ENCODE peak calls at places on chromosomes 6 and 20, in five cellular contexts. One of them, this sample, is unnamed.

GRCh38 chr6:12751694-12752304 is 35.2 kb downstream of the PHACTR1 start:
- DNase-seq in cardiac fibroblast: peak
- DNase-seq in HFF-Myc: peak
- DNase-seq in heart right ventricle: peak
- DNase-seq in left ventricle myocardium inferior: peak
- DNase-seq in this sample: peak

GRCh38 chr6:1363298-1363697 is 26.1 kb upstream of the FOXF2 start:
- DNase-seq in cardiac fibroblast: no peak
- DNase-seq in left ventricle myocardium inferior: no peak
- DNase-seq in HFF-Myc: no peak
- DNase-seq in heart right ventricle: no peak
- DNase-seq in this sample: no peak

GRCh38 chr6:11241793-11242201 is 9.3 kb upstream of the NEDD9 start:
- DNase-seq in heart right ventricle: peak
- DNase-seq in HFF-Myc: no peak
- DNase-seq in left ventricle myocardium inferior: peak
- DNase-seq in cardiac fibroblast: peak
- DNase-seq in this sample: no peak

GRCh38 chr20:25269057-25269832 is 21.4 kb downstream of the PYGB start:
- DNase-seq in cardiac fibroblast: no peak
- DNase-seq in left ventricle myocardium inferior: no peak
- DNase-seq in HFF-Myc: no peak
- DNase-seq in heart right ventricle: no peak
- DNase-seq in this sample: no peak

GRCh38 chr20:58171796-58172425 is 56.5 kb downstream of the ANKRD60 start:
- DNase-seq in cardiac fibroblast: no peak
- DNase-seq in HFF-Myc: no peak
- DNase-seq in heart right ventricle: no peak
- DNase-seq in left ventricle myocardium inferior: no peak
- DNase-seq in this sample: no peak

GRCh38 chr6:80335061-80335660 is 228.7 kb downstream of the BCKDHB start:
- DNase-seq in left ventricle myocardium inferior: no peak
- DNase-seq in HFF-Myc: no peak
- DNase-seq in cardiac fibroblast: peak
- DNase-seq in heart right ventricle: no peak
- DNase-seq in this sample: no peak

GRCh38 chr20:39913274-39913673 is 775.8 kb downstream of the MAFB start:
- DNase-seq in cardiac fibroblast: no peak
- DNase-seq in left ventricle myocardium inferior: no peak
- DNase-seq in HFF-Myc: no peak
- DNase-seq in heart right ventricle: no peak
- DNase-seq in this sample: no peak

GRCh38 chr20:7226156-7226555 is 458.7 kb downstream of the BMP2 start:
- DNase-seq in cardiac fibroblast: no peak
- DNase-seq in HFF-Myc: no peak
- DNase-seq in heart right ventricle: no peak
- DNase-seq in left ventricle myocardium inferior: no peak
- DNase-seq in this sample: no peak

GRCh38 chr6:4687989-4688947 is 87.9 kb upstream of the CDYL start:
- DNase-seq in left ventricle myocardium inferior: no peak
- DNase-seq in HFF-Myc: no peak
- DNase-seq in cardiac fibroblast: peak
- DNase-seq in heart right ventricle: no peak
- DNase-seq in this sample: peak

GRCh38 chr6:125611573-125612399 is 137.6 kb upstream of the HEY2 start:
- DNase-seq in heart right ventricle: no peak
- DNase-seq in left ventricle myocardium inferior: no peak
- DNase-seq in HFF-Myc: no peak
- DNase-seq in cardiac fibroblast: peak
- DNase-seq in this sample: no peak

GRCh38 chr6:19851273-19852089 is 14.3 kb downstream of the ID4 start:
- DNase-seq in cardiac fibroblast: peak
- DNase-seq in heart right ventricle: no peak
- DNase-seq in left ventricle myocardium inferior: no peak
- DNase-seq in HFF-Myc: peak
- DNase-seq in this sample: peak

GRCh38 chr6:26183581-26184408 is 96.6 kb downstream of the HFE start:
- DNase-seq in heart right ventricle: peak
- DNase-seq in left ventricle myocardium inferior: peak
- DNase-seq in HFF-Myc: peak
- DNase-seq in cardiac fibroblast: peak
- DNase-seq in this sample: peak

GRCh38 chr6:16205377-16206144 is 32.8 kb upstream of the GMPR start:
- DNase-seq in HFF-Myc: peak
- DNase-seq in left ventricle myocardium inferior: no peak
- DNase-seq in cardiac fibroblast: peak
- DNase-seq in heart right ventricle: no peak
- DNase-seq in this sample: peak

GRCh38 chr6:10719386-10720228 is 3.3 kb upstream of the TMEM14C start:
- DNase-seq in left ventricle myocardium inferior: peak
- DNase-seq in heart right ventricle: peak
- DNase-seq in cardiac fibroblast: peak
- DNase-seq in HFF-Myc: no peak
- DNase-seq in this sample: no peak

GRCh38 chr20:53269380-53269779 is 297.2 kb downstream of the TSHZ2 start:
- DNase-seq in heart right ventricle: no peak
- DNase-seq in HFF-Myc: no peak
- DNase-seq in left ventricle myocardium inferior: no peak
- DNase-seq in cardiac fibroblast: no peak
- DNase-seq in this sample: no peak

GRCh38 chr6:148915889-148916288 is 169.1 kb downstream of the UST start:
- DNase-seq in left ventricle myocardium inferior: no peak
- DNase-seq in heart right ventricle: no peak
- DNase-seq in HFF-Myc: no peak
- DNase-seq in cardiac fibroblast: no peak
- DNase-seq in this sample: no peak

GRCh38 chr6:35031611-35032529 is 109.3 kb downstream of the TCP11 start:
- DNase-seq in heart right ventricle: no peak
- DNase-seq in left ventricle myocardium inferior: no peak
- DNase-seq in cardiac fibroblast: no peak
- DNase-seq in HFF-Myc: no peak
- DNase-seq in this sample: no peak

GRCh38 chr6:124199226-124199625 is 395.6 kb downstream of the NKAIN2 start:
- DNase-seq in cardiac fibroblast: no peak
- DNase-seq in HFF-Myc: no peak
- DNase-seq in left ventricle myocardium inferior: no peak
- DNase-seq in heart right ventricle: no peak
- DNase-seq in this sample: no peak

GRCh38 chr6:45586216-45587171 is 208.8 kb upstream of the SUPT3H start:
- DNase-seq in cardiac fibroblast: no peak
- DNase-seq in left ventricle myocardium inferior: no peak
- DNase-seq in heart right ventricle: no peak
- DNase-seq in HFF-Myc: no peak
- DNase-seq in this sample: no peak

GRCh38 chr6:38016824-38017223 is 197.3 kb downstream of the ZFAND3 start:
- DNase-seq in left ventricle myocardium inferior: no peak
- DNase-seq in HFF-Myc: no peak
- DNase-seq in cardiac fibroblast: no peak
- DNase-seq in heart right ventricle: no peak
- DNase-seq in this sample: no peak

GRCh38 chr6:17585766-17586502 is 14.2 kb upstream of the FAM8A1 start:
- DNase-seq in HFF-Myc: no peak
- DNase-seq in cardiac fibroblast: no peak
- DNase-seq in left ventricle myocardium inferior: no peak
- DNase-seq in heart right ventricle: no peak
- DNase-seq in this sample: no peak

GRCh38 chr6:90194371-90194841 is 102.2 kb downstream of the BACH2 start:
- DNase-seq in cardiac fibroblast: peak
- DNase-seq in HFF-Myc: peak
- DNase-seq in heart right ventricle: no peak
- DNase-seq in left ventricle myocardium inferior: no peak
- DNase-seq in this sample: peak

DNA sequence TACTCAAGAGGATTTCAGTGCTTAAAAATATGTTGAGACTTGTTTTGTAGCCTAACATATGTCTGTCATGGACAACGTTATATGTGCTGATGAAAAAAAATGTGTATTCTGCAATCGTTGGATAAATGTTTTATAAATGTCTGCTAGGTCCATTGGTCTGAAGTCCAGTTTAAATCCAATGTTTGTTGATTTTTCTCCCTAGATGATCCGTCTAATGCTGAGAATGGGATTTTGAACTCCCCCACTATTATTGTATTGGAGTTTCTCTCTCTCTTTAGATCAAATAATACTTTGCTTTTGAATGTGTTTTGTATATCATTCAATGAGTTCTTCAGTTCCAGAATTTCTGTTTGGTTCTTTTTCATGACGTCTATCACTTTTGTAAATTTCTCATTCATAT is 44.9 kb downstream of the CYB5R4 start:
- DNase-seq in HFF-Myc: no peak
- DNase-seq in cardiac fibroblast: no peak
- DNase-seq in heart right ventricle: no peak
- DNase-seq in left ventricle myocardium inferior: no peak
- DNase-seq in this sample: no peak
- TF ChIP-seq CTCF in HFF-Myc: no peak
- TF ChIP-seq CTCF in cardiac fibroblast: no peak
- TF ChIP-seq CTCF in heart right ventricle: no peak
- TF ChIP-seq CTCF in left ventricle myocardium inferior: no peak
- TF ChIP-seq CTCF in this sample: no peak

DNA sequence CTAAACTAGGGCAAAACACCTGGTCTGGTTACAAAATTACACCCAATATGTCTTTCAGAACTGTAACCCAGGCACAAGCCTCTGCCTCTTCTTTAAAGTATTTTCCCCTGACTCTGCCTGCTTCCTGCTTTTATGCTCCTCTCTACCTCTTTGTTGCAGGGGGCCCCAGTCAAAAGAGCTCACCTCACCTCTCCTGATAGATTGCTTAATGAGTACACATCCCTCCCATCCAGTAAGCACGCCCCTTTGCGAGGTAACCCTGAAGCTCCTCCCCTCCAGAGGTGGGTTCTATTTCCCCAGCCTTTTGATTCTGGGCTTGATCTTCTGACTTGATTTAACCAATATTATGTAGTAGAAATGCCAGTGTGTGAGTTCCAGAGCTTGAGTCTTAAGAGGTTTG is 56.6 kb upstream of the EYA2 start:
- DNase-seq in left ventricle myocardium inferior: no peak
- DNase-seq in heart right ventricle: no peak
- DNase-seq in cardiac fibroblast: no peak
- DNase-seq in HFF-Myc: no peak
- DNase-seq in this sample: no peak
- H3K4me3 ChIP-seq in left ventricle myocardium inferior: no peak
- H3K4me3 ChIP-seq in heart right ventricle: no peak
- H3K4me3 ChIP-seq in cardiac fibroblast: no peak
- H3K4me3 ChIP-seq in HFF-Myc: no peak
- H3K4me3 ChIP-seq in this sample: no peak

DNA sequence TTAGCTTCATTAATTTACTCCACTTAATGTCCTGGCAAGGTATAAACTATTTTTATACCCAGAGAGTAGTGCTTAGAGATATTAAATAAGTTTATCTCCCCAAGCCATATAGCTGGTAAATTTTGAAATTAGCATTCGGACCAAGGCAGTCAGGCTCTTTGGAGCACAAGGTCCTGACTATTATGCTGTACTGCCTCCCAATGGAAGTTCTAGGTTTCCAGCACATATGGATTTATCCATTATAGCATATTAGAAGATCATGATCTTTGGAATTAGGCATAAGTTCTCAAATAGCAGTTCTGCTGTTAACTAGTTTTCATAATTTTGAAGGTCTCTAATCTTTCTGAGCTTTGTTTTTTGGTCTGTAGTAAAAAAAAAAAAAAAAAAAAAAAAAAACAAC is 835.3 kb upstream of the EPHA7 start:
- DNase-seq in heart right ventricle: no peak
- DNase-seq in cardiac fibroblast: no peak
- DNase-seq in HFF-Myc: no peak
- DNase-seq in left ventricle myocardium inferior: no peak
- DNase-seq in this sample: no peak
- TF ChIP-seq CTCF in heart right ventricle: peak
- TF ChIP-seq CTCF in cardiac fibroblast: peak
- TF ChIP-seq CTCF in HFF-Myc: no peak
- TF ChIP-seq CTCF in left ventricle myocardium inferior: peak
- TF ChIP-seq CTCF in this sample: no peak

GRCh38 chr6:32109114-32109764 is at the start of gene TNXB:
- DNase-seq in heart right ventricle: peak
- DNase-seq in HFF-Myc: no peak
- DNase-seq in left ventricle myocardium inferior: peak
- DNase-seq in cardiac fibroblast: no peak
- DNase-seq in this sample: no peak
- H3K4me3 ChIP-seq in heart right ventricle: peak
- H3K4me3 ChIP-seq in HFF-Myc: no peak
- H3K4me3 ChIP-seq in left ventricle myocardium inferior: peak
- H3K4me3 ChIP-seq in cardiac fibroblast: no peak
- H3K4me3 ChIP-seq in this sample: no peak

GRCh38 chr20:911882-912600 is 4.1 kb downstream of the ANGPT4 start:
- DNase-seq in heart right ventricle: no peak
- DNase-seq in cardiac fibroblast: no peak
- DNase-seq in left ventricle myocardium inferior: no peak
- DNase-seq in HFF-Myc: no peak
- DNase-seq in this sample: no peak
- TF ChIP-seq CTCF in heart right ventricle: no peak
- TF ChIP-seq CTCF in cardiac fibroblast: no peak
- TF ChIP-seq CTCF in left ventricle myocardium inferior: no peak
- TF ChIP-seq CTCF in HFF-Myc: no peak
- TF ChIP-seq CTCF in this sample: no peak

GRCh38 chr6:84422380-84422968 is 195.0 kb upstream of the CEP162 start:
- DNase-seq in heart right ventricle: peak
- DNase-seq in left ventricle myocardium inferior: peak
- DNase-seq in HFF-Myc: no peak
- DNase-seq in cardiac fibroblast: peak
- DNase-seq in this sample: no peak
- H3K4me3 ChIP-seq in heart right ventricle: no peak
- H3K4me3 ChIP-seq in left ventricle myocardium inferior: peak
- H3K4me3 ChIP-seq in HFF-Myc: no peak
- H3K4me3 ChIP-seq in cardiac fibroblast: no peak
- H3K4me3 ChIP-seq in this sample: no peak

GRCh38 chr6:134111062-134111677 is 58.7 kb upstream of the SLC2A12 start:
- DNase-seq in HFF-Myc: peak
- DNase-seq in heart right ventricle: no peak
- DNase-seq in cardiac fibroblast: peak
- DNase-seq in left ventricle myocardium inferior: no peak
- DNase-seq in this sample: peak
- TF ChIP-seq CTCF in HFF-Myc: peak
- TF ChIP-seq CTCF in heart right ventricle: peak
- TF ChIP-seq CTCF in cardiac fibroblast: peak
- TF ChIP-seq CTCF in left ventricle myocardium inferior: peak
- TF ChIP-seq CTCF in this sample: peak

This sample was measured in AG09309.